ENCODE peak calls at places on chromosomes 11 and 22, in five cellular contexts. M is NCI-H774; V is left kidney; F is activated T-helper 1 cell treated with anti-CD3 and anti-CD28 coated beads, Interleukin-12 subunit alpha, Interleukin-12 subunit beta, Interleukin-2, Interleukin-4 antibody, amounts not matched to agents 30 ng/mL and 10 ng/mL and 1 ng/mL, durations not matched to agents 14 hours and 24 hours and 36 hours; U is choroid plexus epithelial cell. A is an unnamed sample.

GRCh38 chr11:85539029-85539689 is 88.0 kb downstream of the DLG2 start:
- DNase-seq in M (no peak), V (no peak), F (no peak), U (no peak), A (no peak)

GRCh38 chr11:42161886-42162285 is 702.4 kb upstream of the LRRC4C start:
- DNase-seq in M (no peak), V (no peak), F (no peak), U (peak), A (peak)

GRCh38 chr22:30575859-30576258 is 1.4 kb upstream of the GAL3ST1 start:
- DNase-seq in M (no peak), V (no peak), F (no peak), U (no peak), A (no peak)

GRCh38 chr11:72789493-72790131 is 4.2 kb downstream of the STARD10 start:
- DNase-seq in M (no peak), V (no peak), F (no peak), U (peak), A (peak)

GRCh38 chr22:41931701-41932269 is 5.2 kb upstream of the TNFRSF13C start:
- DNase-seq in M (no peak), V (no peak), F (no peak), U (no peak), A (no peak)

GRCh38 chr11:31092638-31093037 is 276.9 kb downstream of the DCDC1 start:
- DNase-seq in M (no peak), V (no peak), F (no peak), U (no peak), A (no peak)

GRCh38 chr11:102810943-102811528 is 13.1 kb upstream of the MMP1 start:
- DNase-seq in M (peak), V (peak), F (no peak), U (peak), A (peak)

GRCh38 chr11:27807594-27807993 is 107.3 kb upstream of the BDNF start:
- DNase-seq in M (no peak), V (no peak), F (no peak), U (peak), A (peak)

GRCh38 chr11:16173798-16174197 is 182.5 kb downstream of the SOX6 start:
- DNase-seq in M (no peak), V (peak), F (no peak), U (no peak), A (no peak)

GRCh38 chr11:10666976-10667892 is 26.3 kb downstream of the IRAG1 start:
- DNase-seq in M (no peak), V (no peak), F (no peak), U (peak), A (peak)

GRCh38 chr11:15774021-15774862 is 582.1 kb downstream of the SOX6 start:
- DNase-seq in M (no peak), V (peak), F (no peak), U (no peak), A (no peak)

GRCh38 chr11:59106363-59107336 is at the start of gene FAM111B:
- DNase-seq in M (peak), V (peak), F (peak), U (peak), A (peak)

GRCh38 chr22:30979932-30980331 is 10.9 kb downstream of the TUG1 start:
- DNase-seq in M (no peak), V (no peak), F (no peak), U (no peak), A (no peak)

GRCh38 chr11:94938399-94939055 is 34.8 kb downstream of the CWC15 start:
- DNase-seq in M (peak), V (peak), F (no peak), U (peak), A (peak)

GRCh38 chr22:31490496-31490925 is 869 bp upstream of the EIF4ENIF1 start:
- DNase-seq in M (no peak), V (peak), F (peak), U (peak), A (peak)

GRCh38 chr22:38315801-38316339 is 1.4 kb downstream of the CSNK1E start:
- DNase-seq in M (no peak), V (no peak), F (no peak), U (no peak), A (no peak)

GRCh38 chr22:49956914-49957825 is 3.4 kb upstream of the PIM3 start:
- DNase-seq in M (no peak), V (no peak), F (no peak), U (no peak), A (no peak)

GRCh38 chr11:61480936-61481335 is 27.6 kb upstream of the LRRC10B start:
- DNase-seq in M (peak), V (peak), F (no peak), U (peak), A (no peak)

GRCh38 chr22:20652582-20652981 is 121.3 kb upstream of the SERPIND1 start:
- DNase-seq in M (no peak), V (no peak), F (no peak), U (no peak), A (no peak)

GRCh38 chr11:62147545-62147944 is 23.7 kb downstream of the INCENP start:
- DNase-seq in M (no peak), V (no peak), F (no peak), U (no peak), A (no peak)

GRCh38 chr11:31645747-31646146 is 136.2 kb downstream of the ELP4 start:
- DNase-seq in M (no peak), V (no peak), F (no peak), U (peak), A (peak)

GRCh38 chr22:47165338-47165931 is 403.0 kb downstream of the TBC1D22A start:
- DNase-seq in M (no peak), V (no peak), F (no peak), U (no peak), A (no peak)

GRCh38 chr11:73085189-73085875 is 56.8 kb downstream of the FCHSD2 start:
- DNase-seq in M (no peak), V (no peak), F (no peak), U (peak), A (no peak)

GRCh38 chr11:68223275-68223674 is 10.2 kb upstream of the KMT5B start:
- DNase-seq in M (no peak), V (no peak), F (no peak), U (no peak), A (no peak)

GRCh38 chr11:107651672-107652071 is 60.2 kb downstream of the SLN start:
- DNase-seq in M (no peak), V (no peak), F (no peak), U (no peak), A (no peak)

GRCh38 chr11:72577271-72577681 is 96.9 kb downstream of the PDE2A start:
- DNase-seq in M (no peak), V (no peak), F (no peak), U (no peak), A (no peak)

GRCh38 chr22:37781434-37782059 is 26.2 kb upstream of the GCAT start:
- DNase-seq in M (no peak), V (no peak), F (no peak), U (peak), A (no peak)

GRCh38 chr11:83194284-83195175 is 1.0 kb downstream of the ANKRD42 start:
- DNase-seq in M (no peak), V (peak), F (peak), U (peak), A (peak)

GRCh38 chr11:128297111-128297651 is 290.2 kb downstream of the ETS1 start:
- DNase-seq in M (peak), V (peak), F (no peak), U (no peak), A (no peak)

GRCh38 chr22:50118557-50119168 is 28.9 kb downstream of the MOV10L1 start:
- DNase-seq in M (no peak), V (peak), F (no peak), U (peak), A (peak)

GRCh38 chr11:115501895-115502589 is 2.2 kb downstream of the CADM1 start:
- DNase-seq in M (no peak), V (peak), F (no peak), U (no peak), A (no peak)

GRCh38 chr11:130448416-130449068 is at the start of gene ADAMTS15:
- DNase-seq in M (peak), V (peak), F (peak), U (peak), A (peak)

GRCh38 chr11:117822522-117823033 is 2.0 kb downstream of the FXYD2 start:
- DNase-seq in M (no peak), V (no peak), F (no peak), U (no peak), A (no peak)

GRCh38 chr22:23743303-23743705 is 7.6 kb downstream of the ZNF70 start:
- DNase-seq in M (no peak), V (no peak), F (no peak), U (peak), A (no peak)